ENCODE peak calls at places on chromosomes 5 and 9, in five cellular contexts. Z is NB4, R is A549, I is HepG2, W is GM12878. M is an unnamed sample.
A peak's percentile ranks its signal among the peaks of the same experiment; 100 is the strongest.

GRCh38 chr9:21096172-21096900 is 18.6 kb upstream of the IFNB1 start:
- DNase-seq in Z (peak; percentile 81), W (peak; percentile 46), I (no peak), R (no peak), M (peak; percentile 40)

GRCh38 chr5:60586307-60586901 is 113.6 kb downstream of the DEPDC1B start:
- DNase-seq in R (no peak), Z (peak; percentile 20), W (no peak), I (peak; percentile 54), M (peak; percentile 36)

GRCh38 chr5:152262667-152263066 is 142.4 kb downstream of the NMUR2 start:
- DNase-seq in Z (no peak), W (no peak), R (no peak), I (no peak), M (no peak)

GRCh38 chr9:128104171-128104618 is 23.3 kb downstream of the PTGES2 start:
- DNase-seq in W (no peak), Z (no peak), R (no peak), I (peak; percentile 87), M (peak; percentile 58)

GRCh38 chr5:126965487-126965886 is 64.9 kb downstream of the MARCHF3 start:
- DNase-seq in W (no peak), R (no peak), Z (no peak), I (no peak), M (no peak)

GRCh38 chr9:124322618-124323432 is 65.1 kb downstream of the NEK6 start:
- DNase-seq in R (no peak), I (no peak), Z (peak; percentile 95), W (no peak), M (no peak)

GRCh38 chr5:36953043-36953442 is 76.5 kb downstream of the NIPBL start:
- DNase-seq in I (no peak), R (no peak), W (no peak), Z (no peak), M (no peak)

GRCh38 chr9:87596862-87597261 is 99.2 kb downstream of the DAPK1 start:
- DNase-seq in W (no peak), Z (no peak), I (no peak), R (no peak), M (no peak)

GRCh38 chr5:72066658-72067057 is 40.6 kb upstream of the MAP1B start:
- DNase-seq in W (no peak), I (no peak), R (peak; percentile 65), Z (no peak), M (no peak)

GRCh38 chr9:30575691-30576090 is 1808.8 kb upstream of the ACO1 start:
- DNase-seq in Z (no peak), I (no peak), W (no peak), R (no peak), M (no peak)

GRCh38 chr5:10660720-10661387 is 97.0 kb downstream of the ANKRD33B start:
- DNase-seq in I (no peak), Z (no peak), R (no peak), W (no peak), M (no peak)

GRCh38 chr9:95029251-95029650 is 288.3 kb downstream of the FANCC start:
- DNase-seq in W (no peak), R (no peak), Z (no peak), I (no peak), M (no peak)

GRCh38 chr5:127312131-127312530 is 21.5 kb downstream of the MEGF10 start:
- DNase-seq in I (no peak), Z (no peak), R (no peak), W (no peak), M (no peak)

GRCh38 chr5:125412561-125413535 is 666.4 kb upstream of the ZNF608 start:
- DNase-seq in I (peak; percentile 4), W (no peak), R (peak; percentile 9), Z (no peak), M (peak; percentile 93)

GRCh38 chr5:177972613-177973012 is 23.4 kb downstream of the PROP1 start:
- DNase-seq in I (no peak), W (no peak), R (no peak), Z (no peak), M (no peak)

GRCh38 chr5:90939208-90939607 is 380.6 kb downstream of the ADGRV1 start:
- DNase-seq in I (no peak), R (no peak), Z (no peak), W (no peak), M (peak; percentile 73)

GRCh38 chr5:132663771-132664695 is 6.1 kb downstream of the IL13 start:
- DNase-seq in I (no peak), W (peak; percentile 95), R (no peak), Z (no peak), M (no peak)

GRCh38 chr9:30411571-30411970 is 1972.9 kb upstream of the ACO1 start:
- DNase-seq in W (no peak), I (no peak), R (no peak), Z (peak; percentile 18), M (no peak)

GRCh38 chr5:72510610-72511121 is 3.5 kb upstream of the ZNF366 start:
- DNase-seq in W (no peak), I (no peak), Z (no peak), R (no peak), M (peak; percentile 80)

GRCh38 chr9:86720893-86721698 is 226.2 kb downstream of the GAS1 start:
- DNase-seq in W (no peak), Z (no peak), I (no peak), R (no peak), M (no peak)

GRCh38 chr9:16100596-16101091 is 547.8 kb downstream of the CCDC171 start:
- DNase-seq in R (no peak), W (no peak), Z (peak; percentile 61), I (no peak), M (no peak)

GRCh38 chr5:103166704-103167103 is 46.6 kb downstream of the PPIP5K2 start:
- DNase-seq in Z (peak; percentile 17), W (no peak), R (no peak), I (no peak), M (no peak)

GRCh38 chr9:124348831-124349230 is 66.4 kb downstream of the PSMB7 start:
- DNase-seq in I (no peak), W (no peak), R (no peak), Z (no peak), M (no peak)

GRCh38 chr5:126961702-126962101 is 68.7 kb downstream of the MARCHF3 start:
- DNase-seq in R (no peak), I (no peak), W (no peak), Z (peak; percentile 33), M (peak; percentile 37)

GRCh38 chr9:10268500-10269485 is 344.0 kb downstream of the PTPRD start:
- DNase-seq in I (peak; percentile 5), R (no peak), W (no peak), Z (peak; percentile 71), M (peak; percentile 84)

GRCh38 chr9:131691969-131692611 is 47.8 kb downstream of the RAPGEF1 start:
- DNase-seq in Z (no peak), R (no peak), W (no peak), I (no peak), M (no peak)

GRCh38 chr5:159660401-159660800 is 255.9 kb upstream of the ADRA1B start:
- DNase-seq in I (no peak), R (peak; percentile 49), W (no peak), Z (no peak), M (no peak)

GRCh38 chr5:83512051-83512745 is 40.7 kb downstream of the VCAN start:
- DNase-seq in I (no peak), W (no peak), R (no peak), Z (no peak), M (no peak)

GRCh38 chr9:76394896-76395244 is 644 bp upstream of the RFK start:
- DNase-seq in Z (peak; percentile 89), W (peak; percentile 23), R (peak; percentile 74), I (peak; percentile 93), M (no peak)

GRCh38 chr9:132585954-132586829 is 3.8 kb downstream of the BARHL1 start:
- DNase-seq in Z (peak; percentile 59), I (no peak), W (no peak), R (no peak), M (no peak)

GRCh38 chr9:74078647-74079046 is 418.5 kb upstream of the RORB start:
- DNase-seq in I (no peak), Z (no peak), W (no peak), R (no peak), M (no peak)

GRCh38 chr9:36997414-36997813 is 36.7 kb downstream of the PAX5 start:
- DNase-seq in Z (no peak), I (no peak), R (no peak), W (no peak), M (no peak)

GRCh38 chr9:12878342-12878978 is 103.6 kb downstream of the LURAP1L start:
- DNase-seq in R (no peak), Z (no peak), I (peak; percentile 11), W (no peak), M (peak; percentile 38)

GRCh38 chr5:131394128-131394527 is 130.3 kb downstream of the CDC42SE2 start:
- DNase-seq in W (peak; percentile 66), I (no peak), Z (no peak), R (no peak), M (peak; percentile 85)

GRCh38 chr9:130186051-130186450 is 13.8 kb downstream of the NCS1 start:
- DNase-seq in I (no peak), Z (no peak), W (no peak), R (no peak), M (peak; percentile 33)

DNA sequence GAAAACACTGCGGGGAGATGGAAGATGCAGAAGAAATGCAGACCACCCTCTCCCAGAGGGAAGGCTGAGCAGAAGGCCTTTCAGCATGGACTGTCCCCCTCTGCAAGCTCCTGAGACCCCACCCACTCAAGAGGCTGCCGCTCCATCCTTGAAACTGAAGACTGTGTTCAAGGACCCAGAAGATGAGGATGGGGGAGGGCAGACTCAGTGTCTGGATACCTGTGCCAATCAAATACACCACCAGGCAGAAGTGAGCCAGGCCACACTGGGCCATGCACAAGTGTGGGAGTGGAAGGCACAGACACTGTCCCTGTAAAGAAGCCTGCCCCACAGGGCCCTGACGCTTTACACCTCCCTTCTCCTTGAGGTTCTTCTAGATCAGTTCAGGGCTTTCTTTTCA is 40.0 kb upstream of the IPPK start:
- DNase-seq in W (no peak), Z (no peak), I (no peak), R (no peak), M (no peak)
- TF ChIP-seq MYC in W (no peak), Z (no peak), I (no peak), R (no peak), M (no peak)

DNA sequence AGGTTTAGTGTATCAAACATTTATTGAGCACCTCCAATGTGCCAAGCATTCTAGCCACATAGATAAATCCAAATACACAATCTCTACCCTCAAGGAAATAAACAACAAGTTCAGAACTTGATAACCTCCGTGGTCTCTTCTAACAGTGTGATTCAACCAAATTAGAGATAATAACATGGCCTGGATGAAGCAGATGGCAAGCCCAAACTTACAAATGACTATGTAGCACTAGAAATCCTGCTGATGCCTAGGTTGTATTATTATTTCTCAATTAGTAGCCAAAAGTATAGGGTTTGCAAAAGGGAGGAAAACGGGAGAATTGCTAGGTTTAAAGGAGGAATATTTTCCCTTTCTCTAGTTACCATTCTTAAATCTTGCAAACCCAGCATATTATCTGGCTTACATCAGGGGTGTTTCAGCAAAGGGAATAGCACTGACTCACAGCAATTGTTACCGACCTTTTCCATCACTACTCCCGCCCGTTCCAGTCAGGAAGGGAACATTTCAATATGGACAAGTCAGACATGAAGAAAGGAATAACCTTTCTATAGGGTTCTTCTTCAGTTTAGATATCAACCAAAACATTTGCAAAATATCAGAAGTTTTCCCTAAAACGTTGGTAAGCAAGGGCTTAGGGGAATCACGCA is 2.3 kb downstream of the DPYSL3 start:
- DNase-seq in W (no peak), R (no peak), I (no peak), Z (no peak), M (peak; percentile 88)
- TF ChIP-seq MYC in W (no peak), R (no peak), I (no peak), Z (no peak), M (no peak)

GRCh38 chr9:116490321-116490720 is 196.8 kb upstream of the TRIM32 start:
- DNase-seq in W (no peak), I (no peak), R (no peak), Z (no peak), M (no peak)
- TF ChIP-seq MYC in W (no peak), I (no peak), R (no peak), Z (no peak), M (no peak)

GRCh38 chr9:72586388-72587160 is 65.2 kb downstream of the TMC1 start:
- DNase-seq in I (no peak), Z (peak; percentile 91), R (peak; percentile 51), W (no peak), M (peak; percentile 42)
- TF ChIP-seq MYC in I (no peak), Z (no peak), R (no peak), W (no peak), M (no peak)